ENCODE peak calls at places on chromosomes 2 and 18, in four cellular contexts. F, A, M and S are unnamed samples.

GRCh38 chr2:118477111-118477517 is 370.3 kb downstream of the EN1 start:
- DNase-seq in A (no peak), M (peak), F (no peak), S (no peak)

GRCh38 chr2:48247171-48247570 is 282.8 kb upstream of the STON1 start:
- DNase-seq in M (no peak), A (no peak), F (no peak), S (no peak)

GRCh38 chr2:99710720-99711612 is 221.1 kb upstream of the REV1 start:
- DNase-seq in F (no peak), M (no peak), A (no peak), S (no peak)

GRCh38 chr2:45907592-45907991 is 256.1 kb downstream of the PRKCE start:
- DNase-seq in A (no peak), F (no peak), M (no peak), S (no peak)

GRCh38 chr18:12307251-12307736 is 747 bp upstream of the TUBB6 start:
- DNase-seq in F (no peak), M (no peak), A (no peak), S (no peak)

GRCh38 chr18:8874872-8875271 is 169.5 kb downstream of the MTCL1 start:
- DNase-seq in F (no peak), M (no peak), A (no peak), S (peak)

GRCh38 chr2:85892216-85892944 is 3.6 kb upstream of the ST3GAL5 start:
- DNase-seq in A (no peak), F (no peak), M (no peak), S (no peak)

GRCh38 chr18:23225518-23225917 is 90.2 kb downstream of the CABLES1 start:
- DNase-seq in M (no peak), F (no peak), A (no peak), S (no peak)

GRCh38 chr2:126749537-126749936 is 93.6 kb downstream of the GYPC start:
- DNase-seq in F (no peak), M (no peak), A (peak), S (peak)

GRCh38 chr18:36038102-36038663 is 29.2 kb downstream of the RPRD1A start:
- DNase-seq in A (no peak), M (no peak), F (no peak), S (no peak)

GRCh38 chr2:181892795-181893435 is 1.4 kb downstream of the ITPRID2 start:
- DNase-seq in M (peak), F (peak), A (no peak), S (no peak)

GRCh38 chr2:146147448-146148012 is 1627.6 kb upstream of the ZEB2 start:
- DNase-seq in M (no peak), A (no peak), F (no peak), S (no peak)

GRCh38 chr2:1538663-1539062 is 125.4 kb downstream of the TPO start:
- DNase-seq in M (peak), F (peak), A (no peak), S (no peak)

GRCh38 chr2:126932529-126932928 is 33.8 kb downstream of the TEX51 start:
- DNase-seq in M (no peak), A (no peak), F (no peak), S (no peak)

GRCh38 chr2:70643715-70644114 is 90.1 kb upstream of the TGFA start:
- DNase-seq in A (peak), F (peak), M (peak), S (peak)

GRCh38 chr2:65550246-65550645 is 117.8 kb upstream of the SPRED2 start:
- DNase-seq in M (no peak), F (no peak), A (no peak), S (no peak)

GRCh38 chr2:10301946-10302478 is 692 bp upstream of the HPCAL1 start:
- DNase-seq in A (no peak), M (peak), F (no peak), S (peak)

GRCh38 chr2:223222397-223222796 is 170.4 kb downstream of the KCNE4 start:
- DNase-seq in A (no peak), M (no peak), F (no peak), S (no peak)

GRCh38 chr2:156826342-156826933 is 390.3 kb downstream of the GPD2 start:
- DNase-seq in F (no peak), A (no peak), M (no peak), S (no peak)

GRCh38 chr2:160156084-160156483 is 44.0 kb downstream of the ITGB6 start:
- DNase-seq in M (no peak), A (no peak), F (no peak), S (no peak)

GRCh38 chr2:47724221-47724981 is 58.5 kb upstream of the MSH6 start:
- DNase-seq in A (no peak), M (no peak), F (no peak), S (no peak)

GRCh38 chr2:235808366-235808765 is 314.5 kb downstream of the AGAP1 start:
- DNase-seq in A (no peak), M (no peak), F (no peak), S (no peak)
- TF ChIP-seq FOSL1 in A (no peak), M (no peak), F (no peak), S (no peak)

DNA sequence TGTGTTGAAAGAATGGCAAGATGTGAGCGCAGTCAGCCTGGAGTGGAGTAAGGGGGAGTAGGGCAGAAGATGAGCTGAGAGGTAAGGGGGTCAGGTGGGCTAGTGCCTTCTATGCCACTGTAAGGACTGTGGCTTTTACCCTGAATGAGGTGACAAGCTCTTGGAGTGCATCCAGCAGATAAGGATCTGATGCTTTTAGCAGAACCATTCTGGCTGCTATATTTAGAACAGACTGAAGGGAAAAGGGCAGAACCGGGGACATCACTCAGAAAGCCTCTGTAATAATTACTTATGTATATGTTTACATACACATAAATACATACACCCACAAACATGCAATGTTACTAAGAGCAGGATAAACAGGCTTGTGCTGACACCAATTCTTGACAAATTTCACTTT is 124.8 kb downstream of the DTNB start:
- DNase-seq in A (no peak), F (no peak), M (no peak), S (no peak)
- TF ChIP-seq FOSL1 in A (no peak), F (no peak), M (no peak), S (no peak)

GRCh38 chr2:175167076-175167791 is 769 bp downstream of the ATF2 start:
- DNase-seq in F (no peak), A (peak), M (peak), S (peak)
- TF ChIP-seq FOSL1 in F (no peak), A (no peak), M (no peak), S (no peak)

GRCh38 chr18:57586243-57587049 is at the start of gene FECH:
- DNase-seq in A (peak), M (peak), F (peak), S (peak)
- TF ChIP-seq FOSL1 in A (no peak), M (no peak), F (no peak), S (no peak)

DNA sequence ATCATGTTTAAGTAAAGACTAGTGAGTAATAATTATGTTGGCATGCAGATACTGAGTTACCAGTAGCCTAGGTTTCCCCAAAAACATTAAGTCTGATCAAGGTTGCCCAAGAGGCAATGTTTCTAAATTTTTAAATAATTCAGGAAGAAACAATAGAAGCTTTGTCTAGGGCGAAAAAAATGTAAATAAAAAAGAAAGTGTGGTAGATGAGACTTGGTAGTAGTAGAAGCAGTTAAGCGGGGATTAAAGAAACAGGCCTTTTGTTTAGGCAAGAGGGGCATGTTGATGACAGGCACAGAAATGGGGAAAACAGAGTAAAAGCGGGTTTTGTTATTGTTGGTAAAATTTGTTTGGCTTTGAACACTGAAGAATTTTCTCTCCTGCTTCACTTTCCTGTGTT is 97.2 kb downstream of the GULP1 start:
- DNase-seq in A (no peak), F (no peak), M (no peak), S (no peak)
- TF ChIP-seq FOSL1 in A (no peak), F (no peak), M (no peak), S (no peak)